ENCODE peak calls at places on chromosomes 13 and 19, in seven cellular contexts. Z is kidney epithelial cell; J is suprapubic skin; T is Calu3; O is heart right ventricle; I is stimulated activated effector memory CD8-positive, alpha-beta T cell treated with anti-CD3 and anti-CD28 coated beads, Interleukin-12 subunit alpha, Interleukin-12 subunit beta, amount 100 ng/mL, for 72 hours; N is omental fat pad. K is an unnamed sample.

GRCh38 chr13:77002590-77003190 is 10.8 kb downstream of the CLN5 start:
- DNase-seq in Z (no peak), J (no peak), T (no peak), O (no peak), I (no peak), N (no peak), K (no peak)

GRCh38 chr19:6587093-6587820 is 3.7 kb downstream of the CD70 start:
- DNase-seq in Z (no peak), J (no peak), T (no peak), O (no peak), I (no peak), N (no peak), K (no peak)

GRCh38 chr19:16529466-16530144 is 12.6 kb downstream of the CHERP start:
- DNase-seq in Z (no peak), J (peak), T (no peak), O (no peak), I (no peak), N (no peak), K (no peak)

GRCh38 chr19:9981406-9982260 is 28.7 kb downstream of the COL5A3 start:
- DNase-seq in Z (no peak), J (no peak), T (no peak), O (no peak), I (no peak), N (no peak), K (no peak)

GRCh38 chr19:38727868-38728660 is 16.2 kb downstream of the CAPN12 start:
- DNase-seq in Z (no peak), J (no peak), T (no peak), O (peak), I (no peak), N (no peak), K (no peak)

GRCh38 chr19:18399008-18399407 is 1.6 kb upstream of the LRRC25 start:
- DNase-seq in Z (no peak), J (no peak), T (peak), O (no peak), I (no peak), N (no peak), K (no peak)

GRCh38 chr13:23701191-23701590 is 131.0 kb downstream of the TNFRSF19 start:
- DNase-seq in Z (no peak), J (no peak), T (no peak), O (no peak), I (no peak), N (no peak), K (no peak)

GRCh38 chr13:44583126-44583525 is 7.0 kb upstream of the TSC22D1 start:
- DNase-seq in Z (no peak), J (no peak), T (no peak), O (no peak), I (no peak), N (no peak), K (no peak)

GRCh38 chr13:19791953-19792537 is 9.3 kb upstream of the PSPC1 start:
- DNase-seq in Z (no peak), J (peak), T (no peak), O (no peak), I (no peak), N (no peak), K (no peak)